ENCODE peak calls at places on chromosomes 1 and 21, in five cellular contexts. C is Peyer's patch, K is ovary, L is tibial artery, T is sigmoid colon. H is an unnamed sample. For H3K4me1, the result is how much of the 10 kb centered on the place peaks cover.

GRCh38 chr1:55211456-55211855 is 3.7 kb downstream of the USP24 start:
- DNase-seq in C (no peak), K (no peak), L (no peak), T (no peak), H (no peak)

GRCh38 chr1:11673089-11673769 is 7.7 kb downstream of the MAD2L2 start:
- DNase-seq in C (no peak), K (no peak), L (no peak), T (no peak), H (no peak)

GRCh38 chr1:224700915-224701531 is 84.9 kb downstream of the CNIH3 start:
- DNase-seq in C (no peak), K (no peak), L (no peak), T (no peak), H (no peak)

GRCh38 chr1:939511-940107 is 15.9 kb downstream of the SAMD11 start:
- DNase-seq in C (no peak), K (no peak), L (no peak), T (no peak), H (no peak)

GRCh38 chr1:227890451-227891222 is 57.1 kb downstream of the WNT9A start:
- DNase-seq in C (peak), K (no peak), L (no peak), T (peak), H (no peak)

GRCh38 chr1:247218252-247218651 is 37.6 kb upstream of the VN1R5 start:
- DNase-seq in C (no peak), K (no peak), L (no peak), T (no peak), H (no peak)

GRCh38 chr1:19452221-19452663 is 33.1 kb downstream of the CAPZB start:
- DNase-seq in C (no peak), K (peak), L (peak), T (no peak), H (no peak)

GRCh38 chr1:245779797-245780529 is 625.2 kb downstream of the KIF26B start:
- DNase-seq in C (no peak), K (no peak), L (no peak), T (no peak), H (no peak)

GRCh38 chr21:33300701-33301631 is 23.8 kb upstream of the IFNAR1 start:
- DNase-seq in C (no peak), K (no peak), L (no peak), T (no peak), H (no peak)

GRCh38 chr1:27630859-27631491 is 4.0 kb downstream of the FGR start:
- DNase-seq in C (no peak), K (peak), L (peak), T (peak), H (no peak)

GRCh38 chr1:214581785-214582184 is 21.2 kb upstream of the CENPF start:
- DNase-seq in C (no peak), K (no peak), L (no peak), T (no peak), H (no peak)

GRCh38 chr21:42080788-42081083 is 9.6 kb downstream of the UMODL1 start:
- DNase-seq in C (no peak), K (no peak), L (no peak), T (no peak), H (no peak)

GRCh38 chr1:85801520-85801919 is 93.3 kb upstream of the ZNHIT6 start:
- DNase-seq in C (no peak), K (no peak), L (no peak), T (no peak), H (no peak)

GRCh38 chr1:69711159-69711930 is 143.6 kb downstream of the LRRC7 start:
- DNase-seq in C (no peak), K (no peak), L (no peak), T (no peak), H (no peak)

GRCh38 chr1:39653546-39654031 is 14.1 kb upstream of the HEYL start:
- DNase-seq in C (peak), K (peak), L (peak), T (peak), H (peak)

GRCh38 chr1:193408782-193409293 is 222.4 kb upstream of the B3GALT2 start:
- DNase-seq in C (peak), K (peak), L (peak), T (peak), H (no peak)

GRCh38 chr1:100382657-100383056 is 30.4 kb downstream of the CDC14A start:
- DNase-seq in C (no peak), K (no peak), L (no peak), T (no peak), H (no peak)

GRCh38 chr1:31580891-31581603 is 4.7 kb downstream of the TINAGL1 start:
- DNase-seq in C (peak), K (no peak), L (no peak), T (peak), H (no peak)
- H3K4me1 ChIP-seq in C (under half), K (under half), L (half or more), T (half or more), H (under half)

GRCh38 chr1:207824691-207825090 is 72.8 kb downstream of the CD46 start:
- DNase-seq in C (no peak), K (peak), L (peak), T (peak), H (no peak)
- H3K4me1 ChIP-seq in C (under half), K (under half), L (half or more), T (half or more), H (half or more)

GRCh38 chr1:160207751-160208150 is 2.6 kb downstream of the PEA15 start:
- DNase-seq in C (no peak), K (no peak), L (no peak), T (no peak), H (no peak)

GRCh38 chr1:160210563-160210962 is 5.4 kb downstream of the PEA15 start:
- DNase-seq in C (no peak), K (no peak), L (no peak), T (no peak), H (no peak)

GRCh38 chr1:160208179-160209040 is 3.2 kb downstream of the PEA15 start:
- DNase-seq in C (no peak), K (no peak), L (no peak), T (no peak), H (no peak)

GRCh38 chr1:160209656-160210046 is 4.5 kb downstream of the PEA15 start:
- DNase-seq in C (no peak), K (no peak), L (no peak), T (no peak), H (no peak)

GRCh38 chr1:160209041-160209655 is 4.0 kb downstream of the PEA15 start:
- DNase-seq in C (no peak), K (no peak), L (no peak), T (no peak), H (no peak)
- H3K4me1 ChIP-seq in C (under half), K (under half), L (half or more), T (half or more), H (under half)

GRCh38 chr1:66265268-66265667 is 268.7 kb upstream of the SGIP1 start:
- DNase-seq in C (no peak), K (no peak), L (no peak), T (no peak), H (no peak)

GRCh38 chr1:66266756-66267155 is 267.2 kb upstream of the SGIP1 start:
- DNase-seq in C (no peak), K (no peak), L (no peak), T (no peak), H (no peak)

GRCh38 chr1:66267211-66267940 is 266.6 kb upstream of the SGIP1 start:
- DNase-seq in C (no peak), K (no peak), L (no peak), T (no peak), H (no peak)

GRCh38 chr1:66266350-66266749 is 267.6 kb upstream of the SGIP1 start:
- DNase-seq in C (no peak), K (no peak), L (no peak), T (no peak), H (no peak)

DNA sequence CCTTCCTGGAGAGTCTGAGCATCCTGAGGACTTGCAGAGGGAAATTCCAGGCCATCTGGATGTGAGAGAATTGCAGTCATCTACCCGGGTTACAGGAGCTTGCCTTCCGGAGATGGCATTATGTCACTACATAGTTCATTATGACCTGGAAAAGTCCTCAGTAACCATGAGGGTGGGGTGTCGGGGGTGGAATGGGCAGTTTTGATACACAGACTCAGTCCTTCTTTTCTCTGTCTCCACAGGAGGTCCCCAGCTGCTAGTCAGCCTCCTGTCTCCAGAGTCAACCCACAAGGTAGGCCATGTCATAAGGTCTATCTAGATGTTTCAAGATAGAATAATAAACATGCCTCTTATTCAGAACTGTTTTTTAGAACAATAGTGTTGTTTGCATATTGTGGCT is 268.2 kb upstream of the SGIP1 start:
- DNase-seq in C (no peak), K (no peak), L (no peak), T (no peak), H (no peak)
- H3K4me1 ChIP-seq in C (under half), K (under half), L (half or more), T (under half), H (under half)